ENCODE peak calls at places on chromosomes 11 and 22, in five cellular contexts. V, U, T, J and F are unnamed samples.

GRCh38 chr11:126511475-126512115 is 156.1 kb downstream of the ST3GAL4 start:
- DNase-seq in V (no peak), U (no peak), T (peak), J (no peak), F (no peak)

GRCh38 chr11:35951659-35952058 is 7.8 kb downstream of the LDLRAD3 start:
- DNase-seq in V (no peak), U (no peak), T (no peak), J (no peak), F (no peak)

GRCh38 chr11:1548221-1549070 is 23.6 kb downstream of the DUSP8 start:
- DNase-seq in V (no peak), U (peak), T (peak), J (peak), F (peak)

GRCh38 chr22:22167791-22168189 is 76.8 kb upstream of the VPREB1 start:
- DNase-seq in V (no peak), U (no peak), T (no peak), J (no peak), F (no peak)

GRCh38 chr11:6402561-6402981 is 12.3 kb downstream of the SMPD1 start:
- DNase-seq in V (no peak), U (no peak), T (no peak), J (no peak), F (no peak)

GRCh38 chr11:1197431-1197885 is 25.4 kb upstream of the MUC5B start:
- DNase-seq in V (no peak), U (no peak), T (peak), J (no peak), F (no peak)

GRCh38 chr22:43109921-43110443 is 568 bp upstream of the BIK start:
- DNase-seq in V (no peak), U (no peak), T (no peak), J (no peak), F (no peak)

GRCh38 chr11:85540181-85540580 is 87.0 kb downstream of the DLG2 start:
- DNase-seq in V (no peak), U (no peak), T (no peak), J (no peak), F (no peak)

GRCh38 chr22:19178065-19178658 is 374 bp downstream of the SLC25A1 start:
- DNase-seq in V (no peak), U (peak), T (no peak), J (no peak), F (peak)

GRCh38 chr11:123183391-123184099 is 11.5 kb downstream of the CLMP start:
- DNase-seq in V (no peak), U (peak), T (no peak), J (no peak), F (peak)